ENCODE peak calls at places on chromosomes 6 and 20, in four cellular contexts. One of them, this sample, is unnamed.

GRCh38 chr20:52191436-52192295 is at the start of gene ZFP64:
- DNase-seq in kidney epithelial cell: peak
- DNase-seq in heart right ventricle: peak
- DNase-seq in astrocyte of the cerebellum: peak
- DNase-seq in this sample: peak

GRCh38 chr6:111950661-111951426 is 77.6 kb upstream of the FYN start:
- DNase-seq in kidney epithelial cell: peak
- DNase-seq in heart right ventricle: peak
- DNase-seq in astrocyte of the cerebellum: no peak
- DNase-seq in this sample: peak

GRCh38 chr6:53059648-53060589 is 5.3 kb upstream of the FBXO9 start:
- DNase-seq in kidney epithelial cell: no peak
- DNase-seq in heart right ventricle: no peak
- DNase-seq in astrocyte of the cerebellum: no peak
- DNase-seq in this sample: no peak

GRCh38 chr6:127972815-127973214 is 72.0 kb upstream of the THEMIS start:
- DNase-seq in kidney epithelial cell: no peak
- DNase-seq in heart right ventricle: no peak
- DNase-seq in astrocyte of the cerebellum: no peak
- DNase-seq in this sample: no peak

GRCh38 chr6:44446626-44447297 is 59.3 kb downstream of the CDC5L start:
- DNase-seq in kidney epithelial cell: peak
- DNase-seq in heart right ventricle: no peak
- DNase-seq in astrocyte of the cerebellum: peak
- DNase-seq in this sample: no peak

GRCh38 chr6:12060780-12061619 is 48.9 kb downstream of the HIVEP1 start:
- DNase-seq in kidney epithelial cell: peak
- DNase-seq in heart right ventricle: peak
- DNase-seq in astrocyte of the cerebellum: peak
- DNase-seq in this sample: peak

GRCh38 chr6:157040191-157040590 is 263.0 kb downstream of the ARID1B start:
- DNase-seq in kidney epithelial cell: no peak
- DNase-seq in heart right ventricle: no peak
- DNase-seq in astrocyte of the cerebellum: no peak
- DNase-seq in this sample: no peak

GRCh38 chr6:83381949-83382348 is 48.9 kb downstream of the ME1 start:
- DNase-seq in kidney epithelial cell: no peak
- DNase-seq in heart right ventricle: no peak
- DNase-seq in astrocyte of the cerebellum: no peak
- DNase-seq in this sample: no peak

GRCh38 chr6:111423960-111424846 is 58.8 kb downstream of the REV3L start:
- DNase-seq in kidney epithelial cell: no peak
- DNase-seq in heart right ventricle: no peak
- DNase-seq in astrocyte of the cerebellum: peak
- DNase-seq in this sample: no peak

GRCh38 chr6:170238741-170239565 is 51.9 kb downstream of the DLL1 start:
- DNase-seq in kidney epithelial cell: no peak
- DNase-seq in heart right ventricle: no peak
- DNase-seq in astrocyte of the cerebellum: no peak
- DNase-seq in this sample: peak

GRCh38 chr6:92271101-92271500 is 1148.3 kb downstream of the EPHA7 start:
- DNase-seq in kidney epithelial cell: no peak
- DNase-seq in heart right ventricle: no peak
- DNase-seq in astrocyte of the cerebellum: no peak
- DNase-seq in this sample: no peak

GRCh38 chr6:110359554-110359953 is 1.4 kb upstream of the METTL24 start:
- DNase-seq in kidney epithelial cell: no peak
- DNase-seq in heart right ventricle: no peak
- DNase-seq in astrocyte of the cerebellum: no peak
- DNase-seq in this sample: no peak

GRCh38 chr6:110859335-110859792 is 15.2 kb upstream of the AMD1 start:
- DNase-seq in kidney epithelial cell: no peak
- DNase-seq in heart right ventricle: no peak
- DNase-seq in astrocyte of the cerebellum: no peak
- DNase-seq in this sample: no peak

GRCh38 chr6:7991992-7992815 is 72.0 kb downstream of the BLOC1S5 start:
- DNase-seq in kidney epithelial cell: no peak
- DNase-seq in heart right ventricle: no peak
- DNase-seq in astrocyte of the cerebellum: peak
- DNase-seq in this sample: no peak

GRCh38 chr6:45587229-45588060 is 209.7 kb upstream of the SUPT3H start:
- DNase-seq in kidney epithelial cell: no peak
- DNase-seq in heart right ventricle: no peak
- DNase-seq in astrocyte of the cerebellum: no peak
- DNase-seq in this sample: no peak

GRCh38 chr6:35451354-35452185 is 568 bp upstream of the FANCE start:
- DNase-seq in kidney epithelial cell: no peak
- DNase-seq in heart right ventricle: no peak
- DNase-seq in astrocyte of the cerebellum: no peak
- DNase-seq in this sample: no peak

GRCh38 chr6:33279257-33279695 is 2.4 kb downstream of the B3GALT4 start:
- DNase-seq in kidney epithelial cell: no peak
- DNase-seq in heart right ventricle: no peak
- DNase-seq in astrocyte of the cerebellum: no peak
- DNase-seq in this sample: no peak

GRCh38 chr6:21377356-21377755 is 216.2 kb upstream of the SOX4 start:
- DNase-seq in kidney epithelial cell: no peak
- DNase-seq in heart right ventricle: no peak
- DNase-seq in astrocyte of the cerebellum: no peak
- DNase-seq in this sample: no peak

GRCh38 chr6:156029296-156029985 is 573.8 kb upstream of the NOX3 start:
- DNase-seq in kidney epithelial cell: no peak
- DNase-seq in heart right ventricle: no peak
- DNase-seq in astrocyte of the cerebellum: no peak
- DNase-seq in this sample: no peak

GRCh38 chr6:122154912-122155516 is 244.4 kb upstream of the HSF2 start:
- DNase-seq in kidney epithelial cell: no peak
- DNase-seq in heart right ventricle: no peak
- DNase-seq in astrocyte of the cerebellum: no peak
- DNase-seq in this sample: no peak

GRCh38 chr6:155883334-155883731 is 427.7 kb upstream of the NOX3 start:
- DNase-seq in kidney epithelial cell: no peak
- DNase-seq in heart right ventricle: no peak
- DNase-seq in astrocyte of the cerebellum: no peak
- DNase-seq in this sample: no peak

GRCh38 chr20:40868568-40869223 is 159.9 kb upstream of the TOP1 start:
- DNase-seq in kidney epithelial cell: no peak
- DNase-seq in heart right ventricle: no peak
- DNase-seq in astrocyte of the cerebellum: peak
- DNase-seq in this sample: no peak

GRCh38 chr6:136502791-136503190 is 47.4 kb downstream of the MAP7 start:
- DNase-seq in kidney epithelial cell: no peak
- DNase-seq in heart right ventricle: no peak
- DNase-seq in astrocyte of the cerebellum: no peak
- DNase-seq in this sample: no peak

GRCh38 chr20:8394308-8394945 is 262.4 kb downstream of the PLCB1 start:
- DNase-seq in kidney epithelial cell: no peak
- DNase-seq in heart right ventricle: no peak
- DNase-seq in astrocyte of the cerebellum: no peak
- DNase-seq in this sample: no peak

GRCh38 chr6:118306640-118307238 is 241.4 kb upstream of the PLN start:
- DNase-seq in kidney epithelial cell: no peak
- DNase-seq in heart right ventricle: no peak
- DNase-seq in astrocyte of the cerebellum: no peak
- DNase-seq in this sample: no peak

GRCh38 chr6:56656466-56656865 is 13.8 kb upstream of the DST start:
- DNase-seq in kidney epithelial cell: no peak
- DNase-seq in heart right ventricle: no peak
- DNase-seq in astrocyte of the cerebellum: no peak
- DNase-seq in this sample: no peak

GRCh38 chr6:13554929-13555333 is 19.5 kb upstream of the SIRT5 start:
- DNase-seq in kidney epithelial cell: no peak
- DNase-seq in heart right ventricle: peak
- DNase-seq in astrocyte of the cerebellum: no peak
- DNase-seq in this sample: peak

GRCh38 chr20:57896563-57896962 is 186.7 kb upstream of the PMEPA1 start:
- DNase-seq in kidney epithelial cell: no peak
- DNase-seq in heart right ventricle: no peak
- DNase-seq in astrocyte of the cerebellum: no peak
- DNase-seq in this sample: no peak

GRCh38 chr6:79742030-79742429 is 110.9 kb downstream of the SH3BGRL2 start:
- DNase-seq in kidney epithelial cell: no peak
- DNase-seq in heart right ventricle: no peak
- DNase-seq in astrocyte of the cerebellum: no peak
- DNase-seq in this sample: no peak

GRCh38 chr20:46568570-46569129 is 18.2 kb upstream of the OCSTAMP start:
- DNase-seq in kidney epithelial cell: no peak
- DNase-seq in heart right ventricle: peak
- DNase-seq in astrocyte of the cerebellum: peak
- DNase-seq in this sample: no peak

GRCh38 chr6:150492941-150493340 is 106.7 kb upstream of the PLEKHG1 start:
- DNase-seq in kidney epithelial cell: peak
- DNase-seq in heart right ventricle: no peak
- DNase-seq in astrocyte of the cerebellum: peak
- DNase-seq in this sample: no peak

GRCh38 chr20:44598413-44599290 is 16.3 kb downstream of the PKIG start:
- DNase-seq in kidney epithelial cell: no peak
- DNase-seq in heart right ventricle: peak
- DNase-seq in astrocyte of the cerebellum: no peak
- DNase-seq in this sample: no peak
- TF ChIP-seq CTCF in kidney epithelial cell: no peak
- TF ChIP-seq CTCF in heart right ventricle: no peak
- TF ChIP-seq CTCF in astrocyte of the cerebellum: peak
- TF ChIP-seq CTCF in this sample: no peak

DNA sequence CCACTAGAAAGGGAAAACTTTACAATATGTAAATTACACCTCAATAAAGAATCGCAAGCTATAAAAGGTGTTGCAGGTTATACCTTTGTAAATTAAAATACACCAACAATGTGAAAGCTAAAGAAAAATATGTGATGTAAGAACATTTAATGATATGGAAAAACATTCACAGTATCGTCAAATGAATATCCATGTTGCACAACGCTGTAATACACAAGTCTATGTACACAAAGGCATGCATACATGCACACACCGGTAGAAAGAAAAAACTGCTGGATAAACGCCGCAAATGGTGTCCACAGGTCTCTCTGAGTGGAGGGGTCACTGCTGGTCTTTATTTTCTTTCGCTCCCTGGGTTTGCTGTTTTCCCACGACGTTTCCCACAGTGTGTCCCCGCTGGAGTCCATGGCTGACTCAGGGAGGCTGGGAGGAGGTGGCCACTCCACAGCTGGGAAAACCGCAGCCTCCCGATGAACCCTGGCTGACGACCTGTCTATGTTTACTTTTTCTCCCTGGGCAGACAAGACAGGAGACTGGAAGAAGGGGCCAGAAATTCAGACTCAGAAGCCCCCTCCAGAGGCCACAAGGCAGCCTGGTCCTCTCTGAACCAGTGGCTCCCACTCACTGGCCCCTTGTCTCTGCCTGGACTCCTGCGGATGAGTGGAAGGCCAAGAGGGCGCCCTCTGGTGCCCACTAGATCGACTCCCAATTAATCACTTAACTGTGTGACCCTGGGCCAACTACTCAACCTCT is 13.0 kb upstream of the BPI start:
- DNase-seq in kidney epithelial cell: peak
- DNase-seq in heart right ventricle: peak
- DNase-seq in astrocyte of the cerebellum: peak
- DNase-seq in this sample: peak
- TF ChIP-seq CTCF in kidney epithelial cell: peak
- TF ChIP-seq CTCF in heart right ventricle: no peak
- TF ChIP-seq CTCF in astrocyte of the cerebellum: peak
- TF ChIP-seq CTCF in this sample: peak

DNA sequence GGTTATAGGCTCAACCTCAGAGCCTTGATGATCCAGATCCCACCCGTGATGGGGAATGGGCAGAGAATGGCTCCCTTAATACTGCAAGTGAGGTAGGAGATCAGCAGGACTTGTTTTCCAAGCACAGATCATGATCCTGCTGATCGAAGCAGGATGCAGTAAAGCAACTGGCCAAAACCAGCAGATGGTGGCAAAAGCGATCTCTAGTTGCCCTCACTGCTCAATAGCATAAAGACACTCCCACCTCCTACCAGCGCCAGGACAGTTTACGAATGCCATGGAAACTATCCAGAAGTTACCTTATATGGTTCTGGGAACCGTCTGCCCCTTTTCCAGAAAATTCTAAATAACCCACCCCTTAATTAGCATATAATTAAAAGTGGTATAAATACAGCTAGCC is 415.9 kb downstream of the PREX1 start:
- DNase-seq in kidney epithelial cell: no peak
- DNase-seq in heart right ventricle: no peak
- DNase-seq in astrocyte of the cerebellum: no peak
- DNase-seq in this sample: no peak
- TF ChIP-seq CTCF in kidney epithelial cell: no peak
- TF ChIP-seq CTCF in heart right ventricle: no peak
- TF ChIP-seq CTCF in astrocyte of the cerebellum: no peak
- TF ChIP-seq CTCF in this sample: no peak

GRCh38 chr6:103273048-103273447 is 1586.7 kb downstream of the HACE1 start:
- DNase-seq in kidney epithelial cell: no peak
- DNase-seq in heart right ventricle: no peak
- DNase-seq in astrocyte of the cerebellum: no peak
- DNase-seq in this sample: no peak
- TF ChIP-seq CTCF in kidney epithelial cell: peak
- TF ChIP-seq CTCF in heart right ventricle: no peak
- TF ChIP-seq CTCF in astrocyte of the cerebellum: peak
- TF ChIP-seq CTCF in this sample: peak

This sample was measured in nephron progenitor cell.